ENCODE peak calls at places on chromosomes 1 and 21, in five cellular contexts. M is cardiac fibroblast, F is fibroblast of lung, S is astrocyte, H is uterus. X is an unnamed sample.

GRCh38 chr21:14862794-14863720 is 201.7 kb downstream of the NRIP1 start:
- DNase-seq in M (peak; percentile 60), F (no peak), S (no peak), H (no peak), X (no peak)

GRCh38 chr21:45318556-45319341 is 31.1 kb upstream of the POFUT2 start:
- DNase-seq in M (peak; percentile 77), F (peak; percentile 52), S (no peak), H (peak; percentile 84), X (no peak)

GRCh38 chr1:237141471-237141870 is 99.5 kb downstream of the RYR2 start:
- DNase-seq in M (no peak), F (no peak), S (no peak), H (no peak), X (no peak)

GRCh38 chr1:8671313-8671917 is 146.0 kb downstream of the RERE start:
- DNase-seq in M (peak; percentile 88), F (peak; percentile 62), S (peak; percentile 52), H (peak; percentile 69), X (peak; percentile 75)

GRCh38 chr1:1346501-1346890 is 2.7 kb downstream of the DVL1 start:
- DNase-seq in M (no peak), F (no peak), S (no peak), H (no peak), X (no peak)

GRCh38 chr1:47738560-47739182 is 258.5 kb downstream of the TRABD2B start:
- DNase-seq in M (peak; percentile 53), F (peak; percentile 23), S (peak; percentile 10), H (no peak), X (peak; percentile 45)

GRCh38 chr1:227729144-227729880 is 5.8 kb downstream of the JMJD4 start:
- DNase-seq in M (no peak), F (no peak), S (no peak), H (no peak), X (no peak)

GRCh38 chr21:20266369-20266710 is 731.9 kb upstream of the NCAM2 start:
- DNase-seq in M (no peak), F (no peak), S (no peak), H (no peak), X (no peak)

GRCh38 chr1:52424238-52424637 is 19.8 kb downstream of the PRPF38A start:
- DNase-seq in M (peak; percentile 16), F (no peak), S (no peak), H (no peak), X (no peak)

GRCh38 chr1:51443555-51443954 is 75.5 kb downstream of the EPS15 start:
- DNase-seq in M (no peak), F (no peak), S (no peak), H (no peak), X (no peak)

GRCh38 chr21:46325073-46325912 is 1.3 kb downstream of the PCNT start:
- DNase-seq in M (peak; percentile 52), F (peak; percentile 54), S (peak; percentile 28), H (peak; percentile 28), X (peak; percentile 37)

GRCh38 chr1:3017440-3018050 is 3.7 kb upstream of the ACTRT2 start:
- DNase-seq in M (no peak), F (no peak), S (no peak), H (no peak), X (no peak)

GRCh38 chr1:226995966-226996332 is 55.9 kb downstream of the COQ8A start:
- DNase-seq in M (no peak), F (no peak), S (no peak), H (no peak), X (no peak)

GRCh38 chr1:104072915-104073371 is 323.2 kb downstream of the AMY1C start:
- DNase-seq in M (no peak), F (no peak), S (no peak), H (no peak), X (no peak)

GRCh38 chr1:150422541-150422940 is 58.6 kb downstream of the RPRD2 start:
- DNase-seq in M (no peak), F (no peak), S (no peak), H (no peak), X (no peak)

GRCh38 chr1:24417681-24418080 is 2.1 kb downstream of the NIPAL3 start:
- DNase-seq in M (peak; percentile 51), F (peak; percentile 59), S (peak; percentile 39), H (no peak), X (peak; percentile 68)

GRCh38 chr1:172390620-172391491 is 29.6 kb upstream of the C1orf105 start:
- DNase-seq in M (peak; percentile 47), F (no peak), S (no peak), H (peak; percentile 34), X (peak; percentile 72)

GRCh38 chr1:212260557-212261342 is 24.5 kb upstream of the PPP2R5A start:
- DNase-seq in M (peak; percentile 16), F (peak; percentile 79), S (peak; percentile 72), H (no peak), X (no peak)

GRCh38 chr1:67683736-67684525 is 1.1 kb upstream of the GADD45A start:
- DNase-seq in M (peak; percentile 78), F (peak; percentile 76), S (peak; percentile 67), H (no peak), X (no peak)

GRCh38 chr1:155044812-155045690 is 6.1 kb upstream of the ADAM15 start:
- DNase-seq in M (peak; percentile 90), F (peak; percentile 66), S (peak; percentile 52), H (peak; percentile 78), X (peak; percentile 84)

GRCh38 chr1:63902844-63903589 is 129.2 kb downstream of the ROR1 start:
- DNase-seq in M (peak; percentile 66), F (peak; percentile 34), S (no peak), H (peak; percentile 55), X (peak; percentile 22)

GRCh38 chr1:18972531-18972930 is 16.1 kb upstream of the IFFO2 start:
- DNase-seq in M (peak; percentile 44), F (no peak), S (no peak), H (peak; percentile 41), X (peak; percentile 65)

GRCh38 chr1:76269175-76269574 is 194.6 kb downstream of the ST6GALNAC3 start:
- DNase-seq in M (peak; percentile 36), F (peak; percentile 88), S (peak; percentile 84), H (no peak), X (peak; percentile 76)

GRCh38 chr1:78543941-78544630 is 53.3 kb downstream of the PTGFR start:
- DNase-seq in M (no peak), F (no peak), S (no peak), H (no peak), X (peak; percentile 86)

GRCh38 chr1:17878837-17879236 is 123.7 kb downstream of the ACTL8 start:
- DNase-seq in M (peak; percentile 77), F (peak; percentile 88), S (peak; percentile 85), H (no peak), X (peak; percentile 86)

GRCh38 chr1:184507604-184508289 is 120.9 kb downstream of the C1orf21 start:
- DNase-seq in M (peak; percentile 33), F (peak; percentile 54), S (peak; percentile 48), H (no peak), X (peak; percentile 36)

GRCh38 chr1:2198571-2198970 is 4.0 kb upstream of the FAAP20 start:
- DNase-seq in M (no peak), F (no peak), S (no peak), H (no peak), X (no peak)

GRCh38 chr1:245752551-245752950 is 597.8 kb downstream of the KIF26B start:
- DNase-seq in M (no peak), F (no peak), S (no peak), H (no peak), X (no peak)

GRCh38 chr1:47179988-47180563 is 9.8 kb downstream of the PDZK1IP1 start:
- DNase-seq in M (no peak), F (no peak), S (no peak), H (no peak), X (no peak)

GRCh38 chr1:6111571-6111970 is 65.9 kb downstream of the KCNAB2 start:
- DNase-seq in M (no peak), F (no peak), S (no peak), H (no peak), X (peak; percentile 39)

GRCh38 chr1:21622466-21623315 is 46.5 kb downstream of the RAP1GAP start:
- DNase-seq in M (no peak), F (no peak), S (no peak), H (no peak), X (no peak)

DNA sequence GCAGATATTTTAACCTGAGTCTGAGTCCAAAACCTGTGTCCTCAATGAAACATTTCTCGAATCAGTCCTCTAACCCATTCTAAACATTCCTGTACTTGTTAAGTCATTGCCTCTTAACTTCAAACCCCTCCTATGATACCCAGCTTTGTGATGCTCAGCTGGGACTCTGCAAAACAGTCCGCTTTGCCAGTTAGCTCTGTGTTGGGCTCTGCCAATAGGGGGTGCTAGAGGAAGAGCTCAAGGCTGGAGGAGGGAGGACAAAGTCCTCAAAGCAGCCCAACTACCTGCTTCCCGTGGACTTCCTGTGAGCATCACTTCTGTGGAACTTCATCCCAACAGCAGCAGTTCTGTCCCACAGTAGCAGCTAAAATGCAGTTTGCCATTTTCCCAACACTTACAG is 38.1 kb upstream of the SYT14 start:
- DNase-seq in M (no peak), F (peak; percentile 11), S (no peak), H (no peak), X (no peak)
- TF ChIP-seq CTCF in M (peak; percentile 27), F (no peak), S (peak; percentile 38), H (no peak), X (peak; percentile 25)

GRCh38 chr1:160537714-160538665 is 14.9 kb upstream of the SLAMF6 start:
- DNase-seq in M (no peak), F (no peak), S (no peak), H (no peak), X (no peak)

GRCh38 chr1:160539896-160540858 is 17.1 kb upstream of the SLAMF6 start:
- DNase-seq in M (no peak), F (no peak), S (no peak), H (no peak), X (no peak)

GRCh38 chr1:160540859-160541233 is 17.8 kb upstream of the SLAMF6 start:
- DNase-seq in M (no peak), F (no peak), S (no peak), H (no peak), X (no peak)

GRCh38 chr1:160541622-160542302 is 18.7 kb upstream of the SLAMF6 start:
- DNase-seq in M (no peak), F (no peak), S (no peak), H (no peak), X (no peak)

DNA sequence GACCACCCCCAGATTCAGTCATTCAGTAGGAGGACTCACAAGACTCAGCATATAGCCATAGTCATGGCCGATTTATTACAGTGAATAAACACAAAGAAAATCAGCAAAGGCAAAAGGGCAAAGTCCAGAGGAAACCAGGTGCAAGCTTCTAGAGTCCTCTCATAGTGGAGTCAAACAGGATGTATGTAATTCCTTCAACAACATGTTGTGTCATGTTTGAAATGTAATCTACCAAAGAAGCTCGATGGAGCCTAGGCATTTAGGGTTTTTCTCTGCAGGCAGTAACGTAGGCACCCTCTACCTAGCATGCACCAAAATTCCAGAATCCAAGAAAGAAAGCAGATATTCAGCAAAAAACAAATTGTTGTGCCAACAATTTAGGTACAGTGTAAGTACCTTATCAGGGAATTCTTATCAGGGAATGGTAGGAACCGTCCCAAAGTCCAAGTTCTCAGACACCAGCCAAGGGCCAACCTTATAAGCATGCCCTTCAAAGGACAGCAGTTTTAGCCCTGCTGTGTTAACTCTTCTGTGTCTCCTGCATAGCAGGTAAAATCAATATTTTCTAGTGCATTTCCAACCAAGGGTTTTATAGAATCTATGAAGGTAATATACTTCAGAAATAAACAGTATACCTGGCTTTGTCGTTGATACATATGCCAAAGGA is 16.1 kb upstream of the SLAMF6 start:
- DNase-seq in M (no peak), F (no peak), S (no peak), H (no peak), X (no peak)
- H3K4me3 ChIP-seq in M (no peak overlapping the region), F (no peak overlapping the region), S (no peak overlapping the region), H (no peak overlapping the region), X (no peak overlapping the region)

GRCh38 chr1:72724951-72725863 is 442.9 kb upstream of the NEGR1 start:
- DNase-seq in M (no peak), F (no peak), S (no peak), H (no peak), X (no peak)
- TF ChIP-seq CTCF in M (no peak), F (no peak), S (no peak), H (no peak), X (no peak)

GRCh38 chr1:26996665-26997064 is 3.2 kb downstream of the TRNP1 start:
- DNase-seq in M (no peak), F (no peak), S (no peak), H (no peak), X (no peak)
- H3K4me3 ChIP-seq in M (no peak overlapping the region), F (no peak overlapping the region), S (no peak overlapping the region), H (no peak overlapping the region), X (peak overlapping the region; percentile 81)

X was measured in AG10803.